ENCODE peak calls at places on chromosomes 13 and 19, in four cellular contexts. F is uterus, S is endodermal cell, E is GM10248. A is an unnamed sample.

GRCh38 chr19:46271488-46272197 is 25.2 kb upstream of the HIF3A start:
- DNase-seq in F (no peak), S (no peak), E (no peak), A (no peak)

GRCh38 chr19:2391118-2391725 is 31.2 kb downstream of the TMPRSS9 start:
- DNase-seq in F (no peak), S (peak), E (peak), A (peak)

GRCh38 chr19:8731428-8732169 is 10.2 kb downstream of the OR2Z1 start:
- DNase-seq in F (no peak), S (peak), E (no peak), A (no peak)

GRCh38 chr13:64446372-64446771 is 2783.8 kb downstream of the PCDH9 start:
- DNase-seq in F (no peak), S (no peak), E (no peak), A (no peak)

GRCh38 chr19:58380037-58380735 is 644 bp downstream of the ZNF837 start:
- DNase-seq in F (no peak), S (no peak), E (no peak), A (no peak)

GRCh38 chr13:110503979-110504499 is 57.5 kb downstream of the RAB20 start:
- DNase-seq in F (no peak), S (no peak), E (no peak), A (no peak)

GRCh38 chr13:99228737-99229691 is 28.4 kb downstream of the UBAC2 start:
- DNase-seq in F (no peak), S (no peak), E (peak), A (no peak)

GRCh38 chr19:15091918-15092753 is 10.1 kb downstream of the OR1I1 start:
- DNase-seq in F (no peak), S (peak), E (peak), A (no peak)

GRCh38 chr19:55536951-55537740 is at the start of gene SBK2:
- DNase-seq in F (no peak), S (peak), E (no peak), A (peak)

GRCh38 chr19:2631213-2631821 is 71.2 kb downstream of the GNG7 start:
- DNase-seq in F (no peak), S (no peak), E (no peak), A (no peak)

GRCh38 chr13:74770361-74770760 is 636.2 kb upstream of the KLF12 start:
- DNase-seq in F (no peak), S (no peak), E (no peak), A (no peak)

GRCh38 chr13:67343777-67344176 is 113.6 kb upstream of the PCDH9 start:
- DNase-seq in F (no peak), S (no peak), E (no peak), A (no peak)

GRCh38 chr13:49409008-49409407 is 34.9 kb downstream of the CAB39L start:
- DNase-seq in F (no peak), S (peak), E (no peak), A (no peak)

GRCh38 chr19:57587529-57587928 is 3.6 kb downstream of the ZIK1 start:
- DNase-seq in F (no peak), S (no peak), E (no peak), A (no peak)

GRCh38 chr13:75685239-75685697 is 49.1 kb downstream of the LMO7 start:
- DNase-seq in F (no peak), S (peak), E (no peak), A (no peak)

GRCh38 chr19:459724-460511 is 915 bp downstream of the SHC2 start:
- DNase-seq in F (peak), S (peak), E (no peak), A (peak)

GRCh38 chr19:2223959-2224358 is 12.2 kb downstream of the PLEKHJ1 start:
- DNase-seq in F (no peak), S (no peak), E (no peak), A (no peak)